ENCODE peak calls at places on chromosomes 3 and 15, in nine cellular contexts. Z is adrenal gland, F is HCT116, J is stomach, B is testis, S is psoas muscle, D is heart left ventricle, L is thyroid gland, O is spleen. N is an unnamed sample.
A peak's percentile ranks its signal among the peaks of the same experiment; 100 is the strongest.

GRCh38 chr3:186589115-186589514 is 18.6 kb downstream of the DNAJB11 start:
- DNase-seq in F (no peak), Z (no peak), D (no peak), J (no peak), L (no peak), O (no peak), S (no peak), B (no peak), N (no peak)

GRCh38 chr3:52248816-52249547 is 3.4 kb downstream of the PPM1M start:
- DNase-seq in D (peak; percentile 80), F (no peak), J (peak; percentile 41), Z (peak; percentile 56), B (peak; percentile 33), S (no peak), L (peak; percentile 96), O (peak; percentile 77), N (no peak)

GRCh38 chr3:174125267-174125844 is 727.8 kb downstream of the NLGN1 start:
- DNase-seq in B (peak; percentile 15), Z (no peak), S (no peak), D (no peak), F (peak; percentile 31), J (no peak), O (no peak), L (no peak), N (no peak)

GRCh38 chr3:49035278-49035677 is 6.1 kb upstream of the IMPDH2 start:
- DNase-seq in Z (no peak), B (no peak), O (no peak), S (no peak), F (no peak), D (no peak), L (no peak), J (no peak), N (no peak)

GRCh38 chr3:83934208-83935150 is 1024.3 kb upstream of the CADM2 start:
- DNase-seq in F (no peak), Z (no peak), J (no peak), L (no peak), S (no peak), D (no peak), O (no peak), B (no peak), N (no peak)

GRCh38 chr3:56303508-56303907 is 164.8 kb downstream of the ERC2 start:
- DNase-seq in S (no peak), D (no peak), F (peak; percentile 15), J (no peak), O (no peak), B (peak; percentile 29), L (peak; percentile 33), Z (no peak), N (no peak)

GRCh38 chr3:80559701-80560100 is 791.9 kb upstream of the ROBO1 start:
- DNase-seq in S (no peak), Z (no peak), B (no peak), J (no peak), D (no peak), F (no peak), O (no peak), L (no peak), N (no peak)

GRCh38 chr3:54745863-54746262 is 182.0 kb downstream of the LRTM1 start:
- DNase-seq in B (no peak), O (no peak), J (no peak), F (no peak), L (no peak), Z (no peak), D (no peak), S (no peak), N (no peak)

GRCh38 chr3:107013606-107014005 is 363.6 kb upstream of the CCDC54 start:
- DNase-seq in S (no peak), D (no peak), F (no peak), B (no peak), J (no peak), L (no peak), Z (no peak), O (no peak), N (no peak)

GRCh38 chr15:67967871-67968423 is 86.2 kb upstream of the PIAS1 start:
- DNase-seq in Z (peak; percentile 76), O (peak; percentile 87), D (peak; percentile 89), F (no peak), B (peak; percentile 80), S (peak; percentile 75), L (peak; percentile 88), J (peak; percentile 76), N (no peak)

GRCh38 chr3:111336511-111336910 is 205.5 kb upstream of the CD96 start:
- DNase-seq in F (no peak), Z (no peak), B (no peak), S (no peak), L (no peak), D (no peak), O (no peak), J (no peak), N (no peak)

GRCh38 chr15:52208306-52208946 is 17.2 kb upstream of the GNB5 start:
- DNase-seq in D (no peak), J (peak; percentile 71), Z (peak; percentile 78), F (peak; percentile 49), S (peak; percentile 42), L (peak; percentile 46), B (peak; percentile 91), O (peak; percentile 83), N (peak; percentile 70)

GRCh38 chr15:65791335-65792129 is 561 bp downstream of the DENND4A start:
- DNase-seq in F (no peak), S (peak; percentile 71), O (peak; percentile 91), J (peak; percentile 58), B (peak; percentile 82), Z (peak; percentile 83), L (peak; percentile 84), D (peak; percentile 68), N (peak; percentile 37)

GRCh38 chr3:128873623-128874022 is 5.8 kb upstream of the ACAD9 start:
- DNase-seq in F (no peak), J (no peak), Z (no peak), L (no peak), O (peak; percentile 19), B (no peak), D (no peak), S (no peak), N (no peak)

GRCh38 chr3:125357032-125357658 is 18.0 kb downstream of the ZNF148 start:
- DNase-seq in L (peak; percentile 67), Z (peak; percentile 52), O (peak; percentile 89), S (peak; percentile 50), F (no peak), B (peak; percentile 74), J (peak; percentile 33), D (peak; percentile 76), N (peak; percentile 51)

GRCh38 chr3:184227481-184227935 is 1.9 kb upstream of the VWA5B2 start:
- DNase-seq in O (no peak), Z (peak; percentile 49), L (no peak), J (peak; percentile 36), D (no peak), S (no peak), F (no peak), B (no peak), N (peak; percentile 38)

GRCh38 chr3:175121225-175121624 is 262.1 kb downstream of the NAALADL2 start:
- DNase-seq in L (no peak), F (peak; percentile 7), J (peak; percentile 50), D (no peak), S (no peak), O (no peak), Z (no peak), B (peak; percentile 19), N (no peak)

DNA sequence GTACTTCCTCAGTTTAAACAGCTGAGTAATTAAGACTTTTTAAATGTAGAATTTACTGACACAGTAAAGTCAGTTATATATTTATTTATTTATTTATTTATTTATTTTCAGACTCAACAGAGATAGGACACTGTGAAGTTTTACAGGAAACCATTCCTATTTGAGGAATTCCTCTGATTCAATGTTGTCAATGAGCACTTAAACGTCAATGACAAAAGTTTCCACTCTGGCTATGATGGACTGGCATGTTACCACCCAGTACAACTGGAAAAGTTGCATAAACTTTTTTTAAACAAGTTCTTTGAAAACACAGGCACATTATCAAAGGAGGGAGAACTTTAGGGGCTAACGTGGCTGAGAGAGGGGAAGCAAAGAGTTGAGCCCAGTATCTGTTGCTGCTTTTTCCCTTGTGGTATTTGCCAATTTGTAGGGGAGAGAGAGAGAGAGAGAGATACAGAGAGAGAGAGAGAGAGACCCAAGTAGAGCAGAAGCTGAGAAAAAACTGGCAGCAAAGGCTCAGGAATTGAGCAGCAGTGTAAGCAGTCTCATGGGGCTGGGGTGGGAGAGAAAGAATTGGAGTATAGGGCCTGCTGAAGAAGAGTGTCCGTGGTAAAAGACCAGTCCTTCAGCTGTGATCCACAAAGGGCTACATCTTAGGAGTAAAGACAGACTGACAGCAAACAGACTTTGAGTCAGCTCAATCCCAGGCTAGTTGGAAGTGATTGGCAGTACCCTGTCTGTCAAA is 18.3 kb upstream of the ACTC1 start:
- DNase-seq in B (no peak), Z (no peak), F (no peak), D (no peak), O (no peak), S (no peak), L (no peak), J (no peak), N (no peak)
- H3K27ac ChIP-seq in B (no peak overlapping the region), Z (no peak overlapping the region), F (no peak overlapping the region), D (no peak overlapping the region), O (no peak overlapping the region), S (no peak overlapping the region), L (no peak overlapping the region), J (no peak overlapping the region), N (no peak overlapping the region)

DNA sequence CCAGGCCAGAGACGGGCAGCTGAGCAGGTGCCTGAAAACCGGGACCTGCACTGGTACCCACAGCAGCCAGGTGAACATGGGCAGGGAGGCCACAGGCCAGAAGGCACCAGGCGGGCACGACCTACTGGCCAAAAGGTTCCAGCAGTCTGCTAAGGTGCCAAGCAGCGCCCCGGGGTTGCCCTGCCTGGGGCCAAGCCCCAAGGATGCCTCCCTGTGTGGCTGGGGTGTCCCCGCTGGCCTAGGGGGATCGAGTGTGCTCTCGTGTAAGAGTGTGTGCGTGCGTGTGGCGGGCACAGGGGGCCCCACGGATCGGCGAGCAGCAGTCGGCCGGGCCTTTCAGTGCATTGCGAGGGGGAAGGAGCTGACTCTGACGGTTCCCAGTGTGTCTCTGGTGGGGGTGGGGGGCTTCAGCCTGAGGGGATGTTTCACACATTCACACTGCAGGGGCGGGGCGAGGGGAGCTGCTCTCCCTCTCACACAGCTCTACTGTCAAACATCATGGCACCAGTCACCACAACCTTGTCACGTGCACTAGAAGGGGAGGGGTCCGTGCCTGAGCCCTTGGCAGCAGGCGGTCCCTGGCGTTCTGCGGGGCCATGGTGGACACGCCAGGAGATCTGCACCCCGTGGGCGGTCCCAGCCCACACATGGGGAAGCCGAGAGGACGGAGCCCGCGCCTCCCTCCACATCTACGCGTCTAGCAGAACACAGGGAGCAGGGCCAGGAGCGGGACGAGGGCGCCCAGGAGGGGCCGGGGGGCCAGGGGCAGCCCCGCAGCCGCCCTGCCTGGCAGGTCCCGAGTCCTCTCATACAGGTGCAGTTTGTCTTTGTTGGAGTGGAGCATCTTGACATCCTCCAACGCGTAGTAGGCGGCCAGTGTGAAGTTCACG is 44.5 kb downstream of the RGMA start:
- DNase-seq in Z (no peak), S (peak; percentile 12), J (no peak), B (no peak), L (no peak), O (no peak), D (peak; percentile 52), F (no peak), N (no peak)
- H3K36me3 ChIP-seq in Z (no peaks in the 10 kb centered on the region), S (peaks cover 59% of the 10 kb centered on the region), J (peaks cover 60% of the 10 kb centered on the region), B (no peaks in the 10 kb centered on the region), L (no peaks in the 10 kb centered on the region), O (no peaks in the 10 kb centered on the region), D (peaks cover 53% of the 10 kb centered on the region), F (no peaks in the 10 kb centered on the region), N (no peaks in the 10 kb centered on the region)

GRCh38 chr3:9135930-9136525 is 113.4 kb downstream of the SRGAP3 start:
- DNase-seq in L (peak; percentile 75), O (no peak), J (no peak), D (no peak), B (peak; percentile 38), F (no peak), Z (no peak), S (peak; percentile 23), N (no peak)
- H3K27ac ChIP-seq in L (peak overlapping the region; percentile 49), O (no peak overlapping the region), J (peak overlapping the region; percentile 44), D (no peak overlapping the region), B (no peak overlapping the region), F (no peak overlapping the region), Z (no peak overlapping the region), S (no peak overlapping the region), N (no peak overlapping the region)

GRCh38 chr15:41283653-41284424 is 48.6 kb downstream of the OIP5 start:
- DNase-seq in D (peak; percentile 98), B (peak; percentile 99), Z (peak; percentile 99), L (peak; percentile 98), O (peak; percentile 98), J (peak; percentile 99), F (peak; percentile 98), S (peak; percentile 98), N (peak; percentile 97)
- H3K36me3 ChIP-seq in D (peaks cover 51% of the 10 kb centered on the region), B (no peaks in the 10 kb centered on the region), Z (peaks cover 51% of the 10 kb centered on the region), L (peaks cover 19% of the 10 kb centered on the region), O (peaks cover 27% of the 10 kb centered on the region), J (peaks cover 56% of the 10 kb centered on the region), F (peaks cover 46% of the 10 kb centered on the region), S (peaks cover 62% of the 10 kb centered on the region), N (peaks cover 22% of the 10 kb centered on the region)